ENCODE peak calls at places on chromosomes 5 and 9, in nine cellular contexts. G is hypothalamus; O is HuH-7; J is AG09319; F is activated CD4-positive, alpha-beta memory T cell treated with anti-CD3 and anti-CD28 coated beads for 36 hours; L is epithelial cell of esophagus; C is RWPE1; Y is left lung; R is NT2/D1. P is an unnamed sample.

GRCh38 chr9:35406183-35406959 is 83.5 kb upstream of the RUSC2 start:
- DNase-seq in R (peak; percentile 56), O (no peak), G (no peak), C (peak; percentile 36), J (no peak), F (peak; percentile 55), L (peak; percentile 69), Y (peak; percentile 85), P (peak; percentile 66)

GRCh38 chr5:96209829-96210228 is 223.2 kb downstream of the PCSK1 start:
- DNase-seq in F (no peak), R (no peak), C (no peak), O (no peak), J (no peak), G (no peak), L (peak; percentile 75), Y (no peak), P (no peak)

GRCh38 chr9:14466429-14466818 is 152.5 kb upstream of the NFIB start:
- DNase-seq in O (no peak), R (peak; percentile 22), L (no peak), F (no peak), Y (no peak), J (no peak), G (no peak), C (no peak), P (no peak)

GRCh38 chr5:53994148-53994547 is 316.2 kb downstream of the ARL15 start:
- DNase-seq in C (peak; percentile 16), Y (no peak), G (no peak), F (no peak), L (peak; percentile 56), R (no peak), O (no peak), J (peak; percentile 42), P (no peak)

GRCh38 chr9:114053246-114054005 is 24.7 kb downstream of the AMBP start:
- DNase-seq in R (no peak), Y (no peak), O (no peak), F (no peak), G (no peak), L (no peak), J (no peak), C (no peak), P (no peak)

GRCh38 chr5:6328173-6328572 is 50.2 kb downstream of the MED10 start:
- DNase-seq in O (peak; percentile 28), G (no peak), C (peak; percentile 41), J (no peak), F (peak; percentile 34), L (peak; percentile 54), Y (no peak), R (peak; percentile 68), P (peak; percentile 44)

GRCh38 chr5:6818594-6819512 is 105.6 kb downstream of the TENT4A start:
- DNase-seq in C (no peak), G (no peak), O (no peak), F (no peak), R (no peak), L (peak; percentile 2), J (no peak), Y (no peak), P (no peak)

GRCh38 chr9:86947146-86948081 is at the start of gene GAS1:
- DNase-seq in L (peak; percentile 89), Y (peak; percentile 86), G (peak; percentile 41), R (peak; percentile 96), C (peak; percentile 81), O (peak; percentile 64), F (peak; percentile 78), J (peak; percentile 97), P (peak; percentile 23)

GRCh38 chr9:127754099-127754760 is 19.1 kb upstream of the TOR2A start:
- DNase-seq in R (peak; percentile 52), J (no peak), Y (no peak), L (no peak), G (no peak), F (no peak), O (no peak), C (peak; percentile 78), P (peak; percentile 53)

GRCh38 chr5:154172785-154173184 is 17.7 kb upstream of the GALNT10 start:
- DNase-seq in O (no peak), C (no peak), J (no peak), F (no peak), Y (no peak), R (no peak), L (no peak), G (no peak), P (no peak)

GRCh38 chr5:81815318-81815717 is 64.4 kb upstream of the SSBP2 start:
- DNase-seq in R (no peak), C (no peak), L (no peak), Y (no peak), J (no peak), G (no peak), O (no peak), F (no peak), P (no peak)

GRCh38 chr5:82991059-82991458 is 86.1 kb downstream of the TMEM167A start:
- DNase-seq in R (no peak), F (no peak), G (no peak), O (no peak), C (no peak), J (no peak), L (no peak), Y (no peak), P (no peak)

GRCh38 chr5:3197699-3198098 is 397.9 kb upstream of the IRX1 start:
- DNase-seq in O (no peak), R (peak; percentile 8), F (no peak), L (no peak), C (no peak), J (no peak), G (peak; percentile 10), Y (peak; percentile 54), P (no peak)

GRCh38 chr9:19480345-19480744 is 71.5 kb downstream of the ACER2 start:
- DNase-seq in F (no peak), G (no peak), C (no peak), O (no peak), Y (no peak), L (no peak), R (no peak), J (no peak), P (no peak)